ENCODE peak calls at places on chromosomes 16 and 17, in eight cellular contexts. N is stimulated activated CD8-positive, alpha-beta memory T cell treated with anti-CD3 and anti-CD28 coated beads, Interleukin-2, amount 100 ng/mL, for 1 hour; D is activated T-helper 9 cell treated with anti-CD3 and anti-CD28 coated beads, Interleukin-2, amount 50 U/mL, for 16 hours; Y is nephron progenitor cell; H is foreskin fibroblast; G is CD8-positive, alpha-beta T cell; R is stimulated activated CD4-positive, alpha-beta T cell treated with anti-CD3 and anti-CD28 coated beads, Interleukin-2, amount 100 ng/mL, for 24 hours; L is astrocyte of the spinal cord. E is an unnamed sample.
A peak's percentile ranks its signal among the peaks of the same experiment; 100 is the strongest.

GRCh38 chr17:78965369-78965982 is 14.2 kb downstream of the LGALS3BP start:
- DNase-seq in N (no peak), D (no peak), Y (no peak), H (no peak), G (no peak), R (no peak), L (no peak), E (no peak)

GRCh38 chr16:55968221-55968620 is 93.0 kb upstream of the CES5A start:
- DNase-seq in N (no peak), D (no peak), Y (no peak), H (no peak), G (no peak), R (no peak), L (no peak), E (no peak)

GRCh38 chr16:47581114-47581513 is 120.0 kb downstream of the PHKB start:
- DNase-seq in N (no peak), D (no peak), Y (no peak), H (no peak), G (no peak), R (no peak), L (no peak), E (no peak)

GRCh38 chr16:5504028-5504758 is 406.6 kb upstream of the EEF2KMT start:
- DNase-seq in N (no peak), D (no peak), Y (no peak), H (peak; percentile 15), G (no peak), R (no peak), L (peak; percentile 64), E (no peak)

GRCh38 chr16:15907863-15908478 is 19.6 kb upstream of the CEP20 start:
- DNase-seq in N (no peak), D (no peak), Y (no peak), H (no peak), G (peak; percentile 35), R (peak; percentile 30), L (peak; percentile 13), E (peak; percentile 50)

GRCh38 chr17:75153854-75154194 is 488 bp downstream of the JPT1 start:
- DNase-seq in N (no peak), D (no peak), Y (no peak), H (peak; percentile 44), G (no peak), R (peak; percentile 52), L (no peak), E (peak; percentile 34)

GRCh38 chr17:45775576-45776011 is 8.5 kb upstream of the CRHR1 start:
- DNase-seq in N (no peak), D (no peak), Y (no peak), H (no peak), G (no peak), R (no peak), L (no peak), E (no peak)

GRCh38 chr17:76255801-76256429 is 9.2 kb upstream of the UBALD2 start:
- DNase-seq in N (no peak), D (no peak), Y (no peak), H (peak; percentile 61), G (no peak), R (no peak), L (no peak), E (no peak)

GRCh38 chr16:80586476-80586875 is 45.7 kb downstream of the DYNLRB2 start:
- DNase-seq in N (no peak), D (no peak), Y (no peak), H (peak; percentile 9), G (no peak), R (no peak), L (no peak), E (no peak)

GRCh38 chr17:10790491-10791401 is 13.2 kb downstream of the TMEM238L start:
- DNase-seq in N (no peak), D (no peak), Y (no peak), H (no peak), G (no peak), R (no peak), L (no peak), E (no peak)

E was measured in LHCN-M2.